ENCODE peak calls at places on chromosomes 2 and 18, in four cellular contexts. R is HCT116, O is SK-N-SH, B is MM.1S. Y is an unnamed sample.

GRCh38 chr2:128489580-128490273 is 171.1 kb upstream of the HS6ST1 start:
- DNase-seq in B (no peak), O (no peak), R (no peak), Y (no peak)

GRCh38 chr2:217847552-217848350 is 155.0 kb downstream of the TNS1 start:
- DNase-seq in O (no peak), B (no peak), R (no peak), Y (no peak)

GRCh38 chr18:50973367-50974126 is 5.7 kb downstream of the ELAC1 start:
- DNase-seq in B (no peak), O (no peak), R (no peak), Y (peak)

GRCh38 chr18:63758616-63759015 is 16.6 kb upstream of the SERPINB7 start:
- DNase-seq in O (no peak), B (no peak), R (no peak), Y (no peak)

GRCh38 chr2:182266909-182267308 is 159.9 kb downstream of the PDE1A start:
- DNase-seq in R (no peak), O (no peak), B (no peak), Y (no peak)

GRCh38 chr18:70024088-70024487 is 76.4 kb upstream of the CD226 start:
- DNase-seq in B (no peak), R (no peak), O (no peak), Y (no peak)

GRCh38 chr2:24871852-24872323 is 48.1 kb downstream of the ADCY3 start:
- DNase-seq in O (no peak), R (no peak), B (no peak), Y (no peak)

GRCh38 chr2:166802475-166802874 is 85.8 kb upstream of the XIRP2 start:
- DNase-seq in R (no peak), B (no peak), O (no peak), Y (no peak)

GRCh38 chr2:23418490-23418911 is 33.5 kb downstream of the KLHL29 start:
- DNase-seq in B (no peak), R (no peak), O (no peak), Y (peak)

GRCh38 chr2:200477667-200478121 is 32.2 kb downstream of the KCTD18 start:
- DNase-seq in B (no peak), O (no peak), R (no peak), Y (no peak)

GRCh38 chr2:199916980-199917379 is 5.9 kb downstream of the C2orf69 start:
- DNase-seq in R (no peak), O (no peak), B (no peak), Y (no peak)

GRCh38 chr2:85699325-85699724 is 5.2 kb downstream of the GNLY start:
- DNase-seq in B (no peak), O (no peak), R (no peak), Y (no peak)

GRCh38 chr2:232365621-232366321 is 12.8 kb upstream of the ALPP start:
- DNase-seq in O (peak), B (peak), R (peak), Y (peak)

GRCh38 chr2:35462226-35462983 is 893.2 kb upstream of the CRIM1 start:
- DNase-seq in B (no peak), O (no peak), R (no peak), Y (peak)

GRCh38 chr2:128305555-128306080 is 13.1 kb downstream of the HS6ST1 start:
- DNase-seq in B (no peak), O (no peak), R (no peak), Y (peak)

GRCh38 chr2:232385660-232386489 is 7.3 kb downstream of the ALPP start:
- DNase-seq in O (no peak), B (no peak), R (peak), Y (peak)

GRCh38 chr2:45649855-45650806 is 1.3 kb upstream of the PRKCE start:
- DNase-seq in R (no peak), O (peak), B (peak), Y (peak)

GRCh38 chr2:64404002-64404731 is 49.8 kb upstream of the LGALSL start:
- DNase-seq in R (no peak), O (no peak), B (no peak), Y (peak)

GRCh38 chr18:48931680-48932461 is 18.9 kb downstream of the SMAD7 start:
- DNase-seq in O (no peak), R (no peak), B (peak), Y (peak)

GRCh38 chr18:48930926-48931325 is 19.8 kb downstream of the SMAD7 start:
- DNase-seq in O (no peak), B (no peak), R (no peak), Y (peak)

GRCh38 chr18:48928787-48929186 is 22.0 kb downstream of the SMAD7 start:
- DNase-seq in O (peak), R (no peak), B (peak), Y (peak)

GRCh38 chr18:48929212-48929612 is 21.6 kb downstream of the SMAD7 start:
- DNase-seq in R (no peak), B (no peak), O (no peak), Y (peak)

GRCh38 chr18:48929951-48930713 is 20.6 kb downstream of the SMAD7 start:
- DNase-seq in O (peak), B (no peak), R (no peak), Y (peak)
- TF ChIP-seq EZH2phosphoT487 in O (no peak), B (no peak), R (no peak), Y (no peak)

GRCh38 chr2:164773635-164774034 is 68.0 kb downstream of the COBLL1 start:
- DNase-seq in B (no peak), O (no peak), R (no peak), Y (no peak)
- H3K9ac ChIP-seq in B (no peak), O (no peak), R (no peak), Y (no peak)

DNA sequence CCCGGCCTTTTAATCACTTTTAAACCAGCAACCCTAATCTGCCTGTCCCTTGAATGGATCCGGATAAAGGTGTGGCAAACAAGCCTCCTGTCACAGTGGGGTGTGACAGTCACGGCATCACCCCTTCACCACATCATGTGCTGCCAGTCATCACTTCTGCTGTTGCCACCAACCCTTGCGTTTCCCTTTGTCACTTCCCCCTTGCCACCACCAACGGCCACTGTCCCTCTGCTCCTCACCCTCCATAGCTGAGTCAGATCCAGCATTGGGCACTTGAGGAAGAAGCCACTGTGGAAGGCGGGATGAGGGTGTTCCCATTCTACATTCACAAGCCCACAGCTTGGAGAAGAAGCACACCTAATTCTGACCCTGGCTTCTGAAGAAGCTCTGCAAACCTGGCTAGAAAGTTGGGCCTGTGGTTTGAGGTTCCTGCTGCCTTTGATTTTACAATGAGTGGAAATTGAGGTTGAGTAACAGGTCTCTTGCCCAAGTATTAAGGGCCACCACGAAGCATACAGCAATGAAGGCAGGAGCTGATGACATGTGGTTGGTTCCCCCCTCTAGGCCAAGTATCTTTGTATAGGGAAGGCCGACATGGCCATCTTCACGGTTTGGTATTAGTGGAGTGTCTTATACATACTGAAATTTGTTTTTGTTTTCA is 22.9 kb upstream of the DARS1 start:
- DNase-seq in O (no peak), B (no peak), R (no peak), Y (no peak)
- TF ChIP-seq EZH2phosphoT487 in O (no peak), B (no peak), R (no peak), Y (no peak)

GRCh38 chr2:226906439-226906796 is 70.6 kb downstream of the RHBDD1 start:
- DNase-seq in O (no peak), R (no peak), B (no peak), Y (no peak)
- H3K9ac ChIP-seq in O (no peak), R (no peak), B (peak), Y (no peak)

GRCh38 chr2:63009490-63009889 is 41.1 kb upstream of the OTX1 start:
- DNase-seq in R (no peak), O (no peak), B (no peak), Y (no peak)
- TF ChIP-seq EZH2phosphoT487 in R (no peak), O (no peak), B (no peak), Y (no peak)

GRCh38 chr2:241617431-241618154 is 19.4 kb downstream of the THAP4 start:
- DNase-seq in R (no peak), O (peak), B (peak), Y (no peak)

GRCh38 chr2:241618296-241618805 is 18.6 kb downstream of the THAP4 start:
- DNase-seq in B (no peak), R (no peak), O (no peak), Y (no peak)

GRCh38 chr2:241620419-241620769 is 16.6 kb downstream of the THAP4 start:
- DNase-seq in R (peak), B (no peak), O (no peak), Y (peak)

GRCh38 chr2:241619602-241620418 is 17.1 kb downstream of the THAP4 start:
- DNase-seq in O (no peak), B (no peak), R (no peak), Y (no peak)

GRCh38 chr2:241618836-241619235 is 18.1 kb downstream of the THAP4 start:
- DNase-seq in R (no peak), B (no peak), O (no peak), Y (no peak)
- H3K9ac ChIP-seq in R (no peak), B (no peak), O (no peak), Y (no peak)

Y was measured in GM23248.